ENCODE peak calls at places on chromosomes 7 and 10, in six cellular contexts. Q is memory B cell, Y is HT1080, R is heart right ventricle, C is naive B cell, L is epithelial cell of esophagus. H is an unnamed sample.

GRCh38 chr7:12239821-12240220 is 28.7 kb downstream of the TMEM106B start:
- DNase-seq in Q (peak; percentile 8), Y (no peak), R (no peak), C (peak; percentile 44), L (no peak), H (no peak)

GRCh38 chr10:52115823-52116222 is 198.3 kb upstream of the DKK1 start:
- DNase-seq in Q (no peak), Y (peak; percentile 80), R (no peak), C (no peak), L (peak; percentile 58), H (no peak)

GRCh38 chr7:104127204-104127603 is 80.6 kb downstream of the ORC5 start:
- DNase-seq in Q (no peak), Y (no peak), R (no peak), C (no peak), L (no peak), H (no peak)

GRCh38 chr10:119488675-119489074 is 53.8 kb downstream of the RGS10 start:
- DNase-seq in Q (no peak), Y (no peak), R (no peak), C (no peak), L (no peak), H (no peak)

GRCh38 chr10:49370326-49371100 is 25.4 kb downstream of the DRGX start:
- DNase-seq in Q (no peak), Y (no peak), R (no peak), C (no peak), L (no peak), H (no peak)

GRCh38 chr7:122492007-122492406 is 187.5 kb upstream of the FEZF1 start:
- DNase-seq in Q (no peak), Y (no peak), R (no peak), C (no peak), L (no peak), H (no peak)

GRCh38 chr7:79060498-79060897 is 393.0 kb downstream of the MAGI2 start:
- DNase-seq in Q (no peak), Y (no peak), R (no peak), C (no peak), L (no peak), H (no peak)

GRCh38 chr7:142881586-142882337 is 3.8 kb downstream of the TRPV6 start:
- DNase-seq in Q (no peak), Y (no peak), R (no peak), C (no peak), L (no peak), H (no peak)

GRCh38 chr7:142866361-142867096 is 11.7 kb downstream of the EPHB6 start:
- DNase-seq in Q (no peak), Y (peak; percentile 46), R (peak; percentile 21), C (no peak), L (no peak), H (no peak)

GRCh38 chr10:88107698-88108097 is 244.3 kb downstream of the PTEN start:
- DNase-seq in Q (no peak), Y (no peak), R (no peak), C (no peak), L (no peak), H (no peak)

GRCh38 chr10:123527122-123527521 is 139.0 kb upstream of the GPR26 start:
- DNase-seq in Q (no peak), Y (no peak), R (no peak), C (no peak), L (no peak), H (no peak)

GRCh38 chr10:117339569-117339968 is 35.7 kb downstream of the PDZD8 start:
- DNase-seq in Q (no peak), Y (no peak), R (no peak), C (no peak), L (peak; percentile 57), H (no peak)

GRCh38 chr10:117217196-117217761 is 20.0 kb downstream of the KCNK18 start:
- DNase-seq in Q (no peak), Y (no peak), R (no peak), C (peak; percentile 1), L (peak; percentile 10), H (no peak)

GRCh38 chr10:23051855-23052309 is 43.5 kb upstream of the MSRB2 start:
- DNase-seq in Q (no peak), Y (peak; percentile 7), R (no peak), C (no peak), L (peak; percentile 6), H (no peak)

GRCh38 chr7:114652041-114652440 is 237.4 kb downstream of the FOXP2 start:
- DNase-seq in Q (no peak), Y (no peak), R (no peak), C (no peak), L (peak; percentile 28), H (no peak)

GRCh38 chr7:23184709-23185354 is 3.0 kb downstream of the NUP42 start:
- DNase-seq in Q (no peak), Y (peak; percentile 53), R (no peak), C (no peak), L (peak; percentile 69), H (no peak)

GRCh38 chr7:116692599-116693308 is 20.8 kb downstream of the MET start:
- DNase-seq in Q (peak; percentile 24), Y (peak; percentile 85), R (no peak), C (peak; percentile 45), L (peak; percentile 85), H (no peak)

GRCh38 chr10:124480860-124481259 is 19.2 kb downstream of the LHPP start:
- DNase-seq in Q (no peak), Y (no peak), R (no peak), C (no peak), L (no peak), H (no peak)

GRCh38 chr7:128868624-128869137 is 6.0 kb downstream of the ATP6V1F start:
- DNase-seq in Q (no peak), Y (no peak), R (no peak), C (no peak), L (no peak), H (no peak)

GRCh38 chr7:129394101-129394500 is 40.1 kb upstream of the STRIP2 start:
- DNase-seq in Q (no peak), Y (no peak), R (no peak), C (no peak), L (no peak), H (no peak)

GRCh38 chr10:128163701-128164100 is 37.5 kb upstream of the MKI67 start:
- DNase-seq in Q (no peak), Y (no peak), R (no peak), C (no peak), L (peak; percentile 36), H (no peak)

GRCh38 chr7:36474283-36475010 is 84.8 kb downstream of the ANLN start:
- DNase-seq in Q (no peak), Y (peak; percentile 85), R (no peak), C (no peak), L (peak; percentile 41), H (no peak)

GRCh38 chr7:158549834-158550700 is 37.6 kb downstream of the PTPRN2 start:
- DNase-seq in Q (no peak), Y (no peak), R (no peak), C (no peak), L (no peak), H (no peak)

GRCh38 chr7:29588900-29589696 is 25.5 kb downstream of the PRR15 start:
- DNase-seq in Q (no peak), Y (peak; percentile 24), R (no peak), C (no peak), L (peak; percentile 54), H (no peak)

GRCh38 chr10:99917963-99918825 is 91.6 kb downstream of the DNMBP start:
- DNase-seq in Q (no peak), Y (peak; percentile 32), R (no peak), C (no peak), L (no peak), H (no peak)

GRCh38 chr7:43110790-43111362 is 1.6 kb upstream of the HECW1 start:
- DNase-seq in Q (no peak), Y (no peak), R (no peak), C (no peak), L (no peak), H (no peak)

GRCh38 chr10:5840314-5841307 is 27.4 kb upstream of the GDI2 start:
- DNase-seq in Q (peak; percentile 64), Y (no peak), R (peak; percentile 50), C (peak; percentile 91), L (no peak), H (no peak)

GRCh38 chr7:27212587-27213149 is 12.8 kb upstream of the HOXA13 start:
- DNase-seq in Q (no peak), Y (no peak), R (no peak), C (no peak), L (no peak), H (no peak)

GRCh38 chr10:131117011-131117410 is 194.5 kb downstream of the TCERG1L start:
- DNase-seq in Q (no peak), Y (no peak), R (no peak), C (no peak), L (no peak), H (no peak)

GRCh38 chr10:90817173-90817889 is 40.5 kb downstream of the HTR7 start:
- DNase-seq in Q (no peak), Y (no peak), R (no peak), C (no peak), L (peak; percentile 92), H (no peak)

GRCh38 chr7:131529179-131529578 is 27.2 kb downstream of the PODXL start:
- DNase-seq in Q (no peak), Y (no peak), R (no peak), C (no peak), L (no peak), H (no peak)

GRCh38 chr7:4851459-4852422 is 10.1 kb downstream of the PAPOLB start:
- DNase-seq in Q (no peak), Y (peak; percentile 57), R (no peak), C (no peak), L (no peak), H (no peak)

GRCh38 chr7:37311282-37311868 is 137.3 kb downstream of the ELMO1 start:
- DNase-seq in Q (peak; percentile 36), Y (peak; percentile 65), R (no peak), C (peak; percentile 40), L (no peak), H (no peak)

GRCh38 chr7:50335795-50336754 is 31.6 kb downstream of the IKZF1 start:
- DNase-seq in Q (no peak), Y (no peak), R (no peak), C (peak; percentile 44), L (no peak), H (no peak)

GRCh38 chr10:100637785-100638184 is 102.0 kb downstream of the HIF1AN start:
- DNase-seq in Q (no peak), Y (peak; percentile 65), R (no peak), C (no peak), L (no peak), H (no peak)

GRCh38 chr10:32386623-32387022 is 39.7 kb upstream of the EPC1 start:
- DNase-seq in Q (no peak), Y (peak; percentile 32), R (no peak), C (no peak), L (no peak), H (no peak)

GRCh38 chr10:95333997-95334792 is 43.4 kb upstream of the PDLIM1 start:
- DNase-seq in Q (no peak), Y (peak; percentile 89), R (peak; percentile 71), C (no peak), L (peak; percentile 81), H (peak; percentile 19)

GRCh38 chr10:126212653-126213052 is 175.6 kb downstream of the ADAM12 start:
- DNase-seq in Q (no peak), Y (no peak), R (no peak), C (no peak), L (no peak), H (no peak)

H was measured in esophagus squamous epithelium.